ENCODE peak calls at places on chromosomes 3 and 15, in nine cellular contexts. W, Q, L, H, G, M, N, F and J are unnamed samples.
A peak's percentile ranks its signal among the peaks of the same experiment; 100 is the strongest.

GRCh38 chr15:76935620-76936019 is 4.1 kb downstream of the RCN2 start:
- DNase-seq in H (no peak), F (no peak), N (no peak), G (no peak), L (no peak), Q (no peak), M (no peak), W (no peak), J (no peak)

GRCh38 chr15:80489030-80489594 is 84.9 kb downstream of the ARNT2 start:
- DNase-seq in L (no peak), M (no peak), Q (no peak), F (peak; percentile 93), H (no peak), N (no peak), W (no peak), G (no peak), J (no peak)

GRCh38 chr3:9800529-9800928 is 7.6 kb downstream of the ARPC4 start:
- DNase-seq in W (no peak), L (no peak), H (no peak), Q (no peak), N (no peak), M (no peak), G (peak; percentile 32), F (no peak), J (no peak)

GRCh38 chr3:145519598-145520078 is 641.3 kb downstream of the PLOD2 start:
- DNase-seq in W (no peak), L (no peak), N (no peak), H (no peak), Q (no peak), F (no peak), G (no peak), M (no peak), J (no peak)

GRCh38 chr3:23036728-23037127 is 166.4 kb upstream of the UBE2E2 start:
- DNase-seq in F (no peak), N (no peak), Q (no peak), L (no peak), W (no peak), G (no peak), M (no peak), H (no peak), J (no peak)

GRCh38 chr3:53688989-53689388 is 157.2 kb downstream of the CHDH start:
- DNase-seq in W (no peak), H (no peak), Q (no peak), N (no peak), F (no peak), G (peak; percentile 11), M (no peak), L (no peak), J (no peak)

GRCh38 chr3:70951937-70952492 is 631.5 kb downstream of the FOXP1 start:
- DNase-seq in W (no peak), G (no peak), M (no peak), N (no peak), L (no peak), F (no peak), H (no peak), Q (no peak), J (no peak)

GRCh38 chr3:66812741-66813140 is 185.4 kb upstream of the KBTBD8 start:
- DNase-seq in N (no peak), L (no peak), G (no peak), H (no peak), W (no peak), M (no peak), Q (no peak), F (no peak), J (no peak)

GRCh38 chr3:169661567-169662214 is 1.8 kb downstream of the MECOM start:
- DNase-seq in W (no peak), F (peak; percentile 36), H (no peak), Q (no peak), M (no peak), N (peak; percentile 60), G (peak; percentile 21), L (peak; percentile 56), J (no peak)

GRCh38 chr3:190056795-190057194 is 63.9 kb downstream of the P3H2 start:
- DNase-seq in Q (no peak), W (no peak), M (no peak), H (no peak), G (no peak), L (no peak), F (peak; percentile 21), N (no peak), J (no peak)

GRCh38 chr3:73408597-73408996 is 216.1 kb downstream of the PDZRN3 start:
- DNase-seq in W (no peak), F (no peak), N (no peak), G (no peak), L (no peak), M (no peak), Q (no peak), H (no peak), J (no peak)

GRCh38 chr3:123258359-123258758 is 56.6 kb downstream of the SEC22A start:
- DNase-seq in L (no peak), F (no peak), H (no peak), G (no peak), W (no peak), M (no peak), Q (no peak), N (no peak), J (no peak)

GRCh38 chr3:115518100-115518852 is 105.0 kb upstream of the GAP43 start:
- DNase-seq in L (peak; percentile 81), F (peak; percentile 79), Q (no peak), G (peak; percentile 14), M (peak; percentile 19), H (no peak), N (no peak), W (peak; percentile 26), J (no peak)

GRCh38 chr15:81981888-81982287 is 63.9 kb downstream of the MEX3B start:
- DNase-seq in G (no peak), L (no peak), M (no peak), Q (no peak), H (no peak), W (no peak), F (no peak), N (no peak), J (no peak)

GRCh38 chr3:30263238-30263920 is 343.0 kb upstream of the TGFBR2 start:
- DNase-seq in L (no peak), H (no peak), N (no peak), F (no peak), W (no peak), Q (no peak), G (no peak), M (no peak), J (no peak)

GRCh38 chr3:58349792-58350626 is 17.3 kb downstream of the PXK start:
- DNase-seq in W (no peak), G (no peak), F (no peak), L (no peak), N (peak; percentile 51), H (no peak), Q (no peak), M (no peak), J (no peak)
- TF ChIP-seq POLR2A in W (no peak), G (no peak), F (no peak), L (no peak), N (no peak), H (no peak), Q (no peak), M (no peak), J (no peak)

GRCh38 chr15:69525543-69525942 is 72.9 kb downstream of the RPLP1 start:
- DNase-seq in H (no peak), G (no peak), M (no peak), L (no peak), N (no peak), Q (no peak), F (no peak), W (no peak), J (peak; percentile 20)

GRCh38 chr15:69523010-69524001 is 70.7 kb downstream of the RPLP1 start:
- DNase-seq in L (peak; percentile 56), Q (peak; percentile 80), F (peak; percentile 72), N (peak; percentile 84), G (peak; percentile 82), M (peak; percentile 36), H (peak; percentile 78), W (peak; percentile 66), J (peak; percentile 46)

GRCh38 chr15:69524296-69524695 is 71.7 kb downstream of the RPLP1 start:
- DNase-seq in H (no peak), W (no peak), Q (no peak), M (no peak), G (no peak), F (no peak), L (no peak), N (peak; percentile 29), J (no peak)

GRCh38 chr15:69524850-69525249 is 72.2 kb downstream of the RPLP1 start:
- DNase-seq in N (no peak), H (no peak), M (no peak), Q (no peak), L (no peak), G (no peak), W (no peak), F (no peak), J (peak; percentile 54)

DNA sequence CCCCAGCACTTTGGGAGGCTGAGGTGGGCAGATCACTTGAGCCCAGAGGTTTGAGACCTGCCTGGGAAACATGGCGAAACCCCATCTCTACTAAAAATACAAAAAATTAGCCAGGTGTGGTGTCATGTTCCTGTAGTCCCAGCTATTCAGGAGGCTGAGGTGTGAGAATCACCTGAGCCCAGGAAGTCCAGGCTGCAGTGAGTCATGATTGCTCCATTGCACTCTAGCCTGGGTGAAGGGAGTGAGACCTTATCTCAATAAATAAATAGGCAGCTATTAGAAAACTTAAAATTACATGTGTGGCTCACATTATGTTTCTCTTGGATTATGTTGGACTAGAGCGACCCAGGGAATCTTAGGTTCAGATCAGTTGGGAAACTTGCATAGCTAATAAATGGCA is 69.7 kb downstream of the RPLP1 start:
- DNase-seq in H (no peak), L (no peak), G (no peak), M (no peak), W (no peak), N (peak; percentile 54), F (no peak), Q (peak; percentile 39), J (peak; percentile 53)
- H3K4me3 ChIP-seq in H (no peak overlapping the region), L (no peak overlapping the region), G (no peak overlapping the region), M (no peak overlapping the region), W (no peak overlapping the region), N (no peak overlapping the region), F (no peak overlapping the region), Q (no peak overlapping the region), J (no peak overlapping the region)

DNA sequence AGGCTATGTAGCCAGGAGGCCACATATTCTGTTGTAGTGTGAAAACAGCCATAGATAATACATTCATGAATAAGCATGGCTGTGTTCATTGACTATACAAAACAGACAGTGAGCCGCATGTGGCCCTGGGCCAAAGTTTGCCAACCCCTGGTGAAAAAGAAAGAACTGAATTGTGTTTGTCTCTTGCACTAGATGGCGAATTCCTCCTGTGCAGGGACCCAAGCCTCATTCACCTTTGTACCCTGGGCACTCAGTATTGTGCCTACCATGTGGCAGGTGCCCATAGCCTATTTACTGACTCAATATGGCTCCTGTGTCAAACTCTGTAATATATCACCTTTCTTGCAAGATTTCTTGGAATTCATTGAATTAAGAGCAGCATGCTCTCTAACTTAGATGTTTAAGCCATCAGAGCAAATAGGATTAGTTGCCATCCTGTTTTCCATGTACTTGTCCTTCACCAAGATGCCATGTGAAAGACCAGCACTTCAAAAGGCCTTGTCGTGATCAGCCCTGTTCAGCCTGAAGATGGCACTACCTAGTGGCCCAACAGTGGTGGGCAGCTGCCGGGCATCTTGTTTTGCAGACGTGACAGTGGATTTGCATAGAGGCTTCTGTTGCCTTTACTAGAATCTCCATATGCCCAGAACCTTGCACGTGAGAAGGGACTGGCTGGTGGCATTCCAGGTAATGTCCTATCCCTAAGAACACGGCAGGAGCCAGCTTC is 50.9 kb upstream of the CMTM7 start:
- DNase-seq in M (no peak), F (no peak), Q (peak; percentile 72), N (no peak), W (no peak), L (no peak), H (no peak), G (peak; percentile 42), J (no peak)
- TF ChIP-seq CTCF in M (peak; percentile 34), F (no peak), Q (no peak), N (no peak), W (no peak), L (no peak), H (no peak), G (no peak), J (no peak)

GRCh38 chr15:40034186-40034946 is 4.6 kb downstream of the SRP14 start:
- DNase-seq in G (no peak), L (no peak), M (no peak), W (no peak), N (no peak), H (no peak), F (no peak), Q (no peak), J (no peak)
- TF ChIP-seq POLR2A in G (no peak), L (no peak), M (no peak), W (no peak), N (no peak), H (no peak), F (no peak), Q (no peak), J (no peak)